ENCODE peak calls at places on chromosomes 2 and 18, in eight cellular contexts. One of them, this sample, is unnamed.

GRCh38 chr18:48928787-48929186 is 22.0 kb downstream of the SMAD7 start:
- DNase-seq in HepG2: peak
- DNase-seq in H1: no peak
- DNase-seq in HCT116: no peak
- DNase-seq in GM12878: peak
- DNase-seq in SK-N-SH: peak
- DNase-seq in endothelial cell of umbilical vein: peak
- DNase-seq in K562: no peak
- DNase-seq in this sample: no peak

GRCh38 chr18:50817898-50818250 is 1.9 kb downstream of the MRO start:
- DNase-seq in HepG2: no peak
- DNase-seq in H1: no peak
- DNase-seq in HCT116: no peak
- DNase-seq in GM12878: no peak
- DNase-seq in SK-N-SH: no peak
- DNase-seq in endothelial cell of umbilical vein: no peak
- DNase-seq in K562: no peak
- DNase-seq in this sample: no peak

GRCh38 chr2:47033102-47033880 is 117.7 kb upstream of the MCFD2 start:
- DNase-seq in HepG2: peak
- DNase-seq in H1: no peak
- DNase-seq in HCT116: no peak
- DNase-seq in GM12878: no peak
- DNase-seq in SK-N-SH: peak
- DNase-seq in endothelial cell of umbilical vein: peak
- DNase-seq in K562: no peak
- DNase-seq in this sample: no peak

GRCh38 chr2:54722641-54723299 is 692 bp upstream of the EML6 start:
- DNase-seq in HepG2: no peak
- DNase-seq in H1: no peak
- DNase-seq in HCT116: peak
- DNase-seq in GM12878: no peak
- DNase-seq in SK-N-SH: no peak
- DNase-seq in endothelial cell of umbilical vein: no peak
- DNase-seq in K562: no peak
- DNase-seq in this sample: no peak

GRCh38 chr2:69036926-69037325 is 23.9 kb downstream of the ANTXR1 start:
- DNase-seq in HepG2: no peak
- DNase-seq in H1: no peak
- DNase-seq in HCT116: no peak
- DNase-seq in GM12878: no peak
- DNase-seq in SK-N-SH: no peak
- DNase-seq in endothelial cell of umbilical vein: no peak
- DNase-seq in K562: no peak
- DNase-seq in this sample: no peak

GRCh38 chr18:23143059-23143831 is 8.0 kb downstream of the CABLES1 start:
- DNase-seq in HepG2: no peak
- DNase-seq in H1: no peak
- DNase-seq in HCT116: peak
- DNase-seq in GM12878: no peak
- DNase-seq in SK-N-SH: no peak
- DNase-seq in endothelial cell of umbilical vein: no peak
- DNase-seq in K562: no peak
- DNase-seq in this sample: no peak

GRCh38 chr2:241933175-241933911 is 63.8 kb downstream of the RTP5 start:
- DNase-seq in HepG2: no peak
- DNase-seq in H1: no peak
- DNase-seq in HCT116: no peak
- DNase-seq in GM12878: no peak
- DNase-seq in SK-N-SH: no peak
- DNase-seq in endothelial cell of umbilical vein: no peak
- DNase-seq in K562: no peak
- DNase-seq in this sample: peak

GRCh38 chr2:8278709-8279354 is 403.0 kb upstream of the ID2 start:
- DNase-seq in HepG2: no peak
- DNase-seq in H1: no peak
- DNase-seq in HCT116: no peak
- DNase-seq in GM12878: no peak
- DNase-seq in SK-N-SH: no peak
- DNase-seq in endothelial cell of umbilical vein: no peak
- DNase-seq in K562: no peak
- DNase-seq in this sample: no peak

GRCh38 chr18:63074987-63075404 is 244.6 kb downstream of the BCL2 start:
- DNase-seq in HepG2: peak
- DNase-seq in H1: peak
- DNase-seq in HCT116: peak
- DNase-seq in GM12878: no peak
- DNase-seq in SK-N-SH: peak
- DNase-seq in endothelial cell of umbilical vein: peak
- DNase-seq in K562: peak
- DNase-seq in this sample: no peak

GRCh38 chr18:73556904-73557303 is 590.7 kb downstream of the FBXO15 start:
- DNase-seq in HepG2: no peak
- DNase-seq in H1: no peak
- DNase-seq in HCT116: no peak
- DNase-seq in GM12878: no peak
- DNase-seq in SK-N-SH: no peak
- DNase-seq in endothelial cell of umbilical vein: no peak
- DNase-seq in K562: no peak
- DNase-seq in this sample: no peak

GRCh38 chr2:102027703-102028059 is 35.9 kb downstream of the IL1R2 start:
- DNase-seq in HepG2: no peak
- DNase-seq in H1: no peak
- DNase-seq in HCT116: no peak
- DNase-seq in GM12878: no peak
- DNase-seq in SK-N-SH: no peak
- DNase-seq in endothelial cell of umbilical vein: no peak
- DNase-seq in K562: no peak
- DNase-seq in this sample: no peak

GRCh38 chr2:105388971-105389381 is 9.9 kb downstream of the FHL2 start:
- DNase-seq in HepG2: no peak
- DNase-seq in H1: no peak
- DNase-seq in HCT116: no peak
- DNase-seq in GM12878: no peak
- DNase-seq in SK-N-SH: no peak
- DNase-seq in endothelial cell of umbilical vein: peak
- DNase-seq in K562: no peak
- DNase-seq in this sample: no peak

GRCh38 chr18:42087876-42088275 is 132.8 kb downstream of the PIK3C3 start:
- DNase-seq in HepG2: no peak
- DNase-seq in H1: no peak
- DNase-seq in HCT116: no peak
- DNase-seq in GM12878: no peak
- DNase-seq in SK-N-SH: no peak
- DNase-seq in endothelial cell of umbilical vein: no peak
- DNase-seq in K562: no peak
- DNase-seq in this sample: no peak

GRCh38 chr18:61435064-61435652 is 101.9 kb downstream of the CDH20 start:
- DNase-seq in HepG2: peak
- DNase-seq in H1: no peak
- DNase-seq in HCT116: peak
- DNase-seq in GM12878: no peak
- DNase-seq in SK-N-SH: peak
- DNase-seq in endothelial cell of umbilical vein: peak
- DNase-seq in K562: peak
- DNase-seq in this sample: no peak

GRCh38 chr2:85804583-85804982 is 50.8 kb downstream of the ATOH8 start:
- DNase-seq in HepG2: no peak
- DNase-seq in H1: no peak
- DNase-seq in HCT116: no peak
- DNase-seq in GM12878: no peak
- DNase-seq in SK-N-SH: peak
- DNase-seq in endothelial cell of umbilical vein: peak
- DNase-seq in K562: peak
- DNase-seq in this sample: no peak

GRCh38 chr2:183993052-183993451 is 605.3 kb upstream of the ZNF804A start:
- DNase-seq in HepG2: no peak
- DNase-seq in H1: no peak
- DNase-seq in HCT116: no peak
- DNase-seq in GM12878: no peak
- DNase-seq in SK-N-SH: no peak
- DNase-seq in endothelial cell of umbilical vein: no peak
- DNase-seq in K562: no peak
- DNase-seq in this sample: no peak

GRCh38 chr18:47260924-47261701 is 9.7 kb upstream of the SKOR2 start:
- DNase-seq in HepG2: no peak
- DNase-seq in H1: peak
- DNase-seq in HCT116: no peak
- DNase-seq in GM12878: no peak
- DNase-seq in SK-N-SH: peak
- DNase-seq in endothelial cell of umbilical vein: no peak
- DNase-seq in K562: no peak
- DNase-seq in this sample: no peak

GRCh38 chr2:112959109-112959591 is 18.7 kb upstream of the IL36G start:
- DNase-seq in HepG2: peak
- DNase-seq in H1: peak
- DNase-seq in HCT116: no peak
- DNase-seq in GM12878: no peak
- DNase-seq in SK-N-SH: peak
- DNase-seq in endothelial cell of umbilical vein: no peak
- DNase-seq in K562: peak
- DNase-seq in this sample: no peak

GRCh38 chr2:157559061-157559460 is 69.6 kb downstream of the ACVR1C start:
- DNase-seq in HepG2: no peak
- DNase-seq in H1: no peak
- DNase-seq in HCT116: no peak
- DNase-seq in GM12878: no peak
- DNase-seq in SK-N-SH: no peak
- DNase-seq in endothelial cell of umbilical vein: no peak
- DNase-seq in K562: no peak
- DNase-seq in this sample: no peak

GRCh38 chr2:95300391-95300938 is 3.3 kb downstream of the KCNIP3 start:
- DNase-seq in HepG2: no peak
- DNase-seq in H1: no peak
- DNase-seq in HCT116: no peak
- DNase-seq in GM12878: no peak
- DNase-seq in SK-N-SH: no peak
- DNase-seq in endothelial cell of umbilical vein: no peak
- DNase-seq in K562: no peak
- DNase-seq in this sample: no peak

GRCh38 chr2:83971547-83971946 is 487.5 kb downstream of the SUCLG1 start:
- DNase-seq in HepG2: no peak
- DNase-seq in H1: no peak
- DNase-seq in HCT116: no peak
- DNase-seq in GM12878: no peak
- DNase-seq in SK-N-SH: no peak
- DNase-seq in endothelial cell of umbilical vein: no peak
- DNase-seq in K562: peak
- DNase-seq in this sample: no peak

GRCh38 chr2:32008811-32009478 is 1.9 kb downstream of the MEMO1 start:
- DNase-seq in HepG2: peak
- DNase-seq in H1: no peak
- DNase-seq in HCT116: no peak
- DNase-seq in GM12878: no peak
- DNase-seq in SK-N-SH: no peak
- DNase-seq in endothelial cell of umbilical vein: peak
- DNase-seq in K562: no peak
- DNase-seq in this sample: no peak

GRCh38 chr2:128306081-128306930 is 12.4 kb downstream of the HS6ST1 start:
- DNase-seq in HepG2: peak
- DNase-seq in H1: no peak
- DNase-seq in HCT116: no peak
- DNase-seq in GM12878: no peak
- DNase-seq in SK-N-SH: no peak
- DNase-seq in endothelial cell of umbilical vein: no peak
- DNase-seq in K562: peak
- DNase-seq in this sample: no peak
- H3K9ac ChIP-seq in HepG2: peak
- H3K9ac ChIP-seq in H1: no peak
- H3K9ac ChIP-seq in HCT116: peak
- H3K9ac ChIP-seq in GM12878: no peak
- H3K9ac ChIP-seq in SK-N-SH: no peak
- H3K9ac ChIP-seq in endothelial cell of umbilical vein: no peak
- H3K9ac ChIP-seq in K562: peak
- H3K9ac ChIP-seq in this sample: no peak

GRCh38 chr2:187547353-187547979 is 6.8 kb downstream of the TFPI start:
- DNase-seq in HepG2: no peak
- DNase-seq in H1: no peak
- DNase-seq in HCT116: peak
- DNase-seq in GM12878: no peak
- DNase-seq in SK-N-SH: no peak
- DNase-seq in endothelial cell of umbilical vein: peak
- DNase-seq in K562: peak
- DNase-seq in this sample: no peak
- TF ChIP-seq POLR2AphosphoS5 in HepG2: no peak
- TF ChIP-seq POLR2AphosphoS5 in H1: no peak
- TF ChIP-seq POLR2AphosphoS5 in HCT116: peak
- TF ChIP-seq POLR2AphosphoS5 in GM12878: no peak
- TF ChIP-seq POLR2AphosphoS5 in SK-N-SH: no peak
- TF ChIP-seq POLR2AphosphoS5 in endothelial cell of umbilical vein: peak
- TF ChIP-seq POLR2AphosphoS5 in K562: peak
- TF ChIP-seq POLR2AphosphoS5 in this sample: no peak

DNA sequence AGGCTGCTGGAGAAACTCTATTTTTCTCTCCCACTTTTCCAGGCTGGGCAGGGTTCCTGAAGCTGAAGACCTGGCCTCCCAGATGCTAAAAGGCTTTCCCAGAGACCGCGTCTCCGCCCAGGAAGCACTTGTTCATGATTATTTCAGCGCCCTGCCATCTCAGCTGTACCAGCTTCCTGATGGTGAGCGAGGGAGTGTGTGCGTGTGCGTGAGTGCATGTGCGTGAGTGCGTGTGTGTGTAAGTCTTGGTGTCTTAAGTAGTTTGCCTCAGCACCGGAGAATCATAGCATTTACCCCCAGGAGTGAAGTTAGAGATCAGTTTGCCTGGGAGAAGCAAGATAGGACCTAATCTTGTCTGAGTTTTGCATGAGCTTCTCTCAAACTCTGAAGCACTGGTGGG is 73.6 kb downstream of the CDK15 start:
- DNase-seq in HepG2: no peak
- DNase-seq in H1: no peak
- DNase-seq in HCT116: no peak
- DNase-seq in GM12878: no peak
- DNase-seq in SK-N-SH: no peak
- DNase-seq in endothelial cell of umbilical vein: no peak
- DNase-seq in K562: no peak
- DNase-seq in this sample: no peak
- H3K9ac ChIP-seq in HepG2: no peak
- H3K9ac ChIP-seq in H1: no peak
- H3K9ac ChIP-seq in HCT116: no peak
- H3K9ac ChIP-seq in GM12878: no peak
- H3K9ac ChIP-seq in SK-N-SH: no peak
- H3K9ac ChIP-seq in endothelial cell of umbilical vein: no peak
- H3K9ac ChIP-seq in K562: no peak
- H3K9ac ChIP-seq in this sample: no peak

DNA sequence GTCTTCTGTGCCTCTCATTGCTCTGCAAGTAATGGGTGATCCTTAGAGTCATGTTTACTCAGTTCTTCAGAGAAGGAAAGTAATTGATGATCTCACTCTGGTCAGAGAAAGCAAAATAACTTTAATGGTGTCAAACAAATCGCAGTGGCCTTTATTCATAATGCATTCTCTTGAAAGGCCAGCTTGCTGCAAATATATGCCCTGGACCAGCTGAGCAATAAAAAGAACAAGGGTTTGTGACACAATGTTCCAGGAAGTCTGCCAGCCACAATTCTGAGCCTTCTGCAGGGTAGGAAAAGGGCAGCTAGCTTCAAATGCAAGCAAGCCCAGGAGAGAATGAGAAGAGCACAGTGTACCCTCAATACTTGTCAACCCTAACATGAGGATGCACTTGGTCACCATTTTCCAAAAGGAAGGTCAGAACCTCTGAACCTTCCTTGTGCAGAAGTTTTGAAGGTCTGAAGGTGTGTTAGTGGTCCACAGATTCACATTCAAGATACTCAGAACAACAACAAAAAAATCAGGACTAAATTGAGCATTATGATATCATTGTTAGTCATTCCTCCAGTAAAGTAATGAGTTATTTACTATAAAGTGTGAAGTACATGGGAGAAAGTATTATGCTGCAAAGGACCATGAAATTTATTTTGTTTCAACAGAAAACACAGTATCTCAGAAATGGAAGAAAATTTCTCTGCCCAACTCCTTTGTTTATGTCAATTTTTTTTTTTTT is 355.6 kb downstream of the PAX3 start:
- DNase-seq in HepG2: no peak
- DNase-seq in H1: no peak
- DNase-seq in HCT116: no peak
- DNase-seq in GM12878: no peak
- DNase-seq in SK-N-SH: no peak
- DNase-seq in endothelial cell of umbilical vein: peak
- DNase-seq in K562: no peak
- DNase-seq in this sample: no peak
- TF ChIP-seq POLR2AphosphoS5 in HepG2: no peak
- TF ChIP-seq POLR2AphosphoS5 in H1: no peak
- TF ChIP-seq POLR2AphosphoS5 in HCT116: no peak
- TF ChIP-seq POLR2AphosphoS5 in GM12878: no peak
- TF ChIP-seq POLR2AphosphoS5 in SK-N-SH: no peak
- TF ChIP-seq POLR2AphosphoS5 in endothelial cell of umbilical vein: no peak
- TF ChIP-seq POLR2AphosphoS5 in K562: no peak
- TF ChIP-seq POLR2AphosphoS5 in this sample: no peak

This sample was measured in SK-N-MC.